ENCODE peak calls at places on chromosomes 4 and X, in eight cellular contexts. One of them, this sample, is unnamed.

GRCh38 chr4:112895785-112896184 is 153.7 kb upstream of the ANK2 start:
- DNase-seq in mesendoderm: peak; percentile 64
- DNase-seq in left cardiac atrium: no peak
- DNase-seq in activated naive CD8-positive, alpha-beta T cell treated with anti-CD3 and anti-CD28 coated beads, Interleukin-2, amount 50 U/mL, for 24 hours: no peak
- DNase-seq in GM13976: no peak
- DNase-seq in cortex of kidney: no peak
- DNase-seq in RKO: no peak
- DNase-seq in AG10803: peak; percentile 28
- DNase-seq in this sample: no peak

GRCh38 chr4:1675136-1675801 is 8.8 kb downstream of the FAM53A start:
- DNase-seq in mesendoderm: no peak
- DNase-seq in left cardiac atrium: no peak
- DNase-seq in activated naive CD8-positive, alpha-beta T cell treated with anti-CD3 and anti-CD28 coated beads, Interleukin-2, amount 50 U/mL, for 24 hours: no peak
- DNase-seq in GM13976: no peak
- DNase-seq in cortex of kidney: no peak
- DNase-seq in RKO: no peak
- DNase-seq in AG10803: no peak
- DNase-seq in this sample: peak; percentile 11

GRCh38 chrX:118353081-118353850 is 7.4 kb downstream of the WDR44 start:
- DNase-seq in mesendoderm: peak; percentile 83
- DNase-seq in left cardiac atrium: no peak
- DNase-seq in activated naive CD8-positive, alpha-beta T cell treated with anti-CD3 and anti-CD28 coated beads, Interleukin-2, amount 50 U/mL, for 24 hours: no peak
- DNase-seq in GM13976: no peak
- DNase-seq in cortex of kidney: no peak
- DNase-seq in RKO: no peak
- DNase-seq in AG10803: no peak
- DNase-seq in this sample: no peak

GRCh38 chr4:1405636-1406415 is 416 bp downstream of the NKX1-1 start:
- DNase-seq in mesendoderm: no peak
- DNase-seq in left cardiac atrium: no peak
- DNase-seq in activated naive CD8-positive, alpha-beta T cell treated with anti-CD3 and anti-CD28 coated beads, Interleukin-2, amount 50 U/mL, for 24 hours: peak; percentile 2
- DNase-seq in GM13976: peak; percentile 37
- DNase-seq in cortex of kidney: no peak
- DNase-seq in RKO: no peak
- DNase-seq in AG10803: no peak
- DNase-seq in this sample: peak; percentile 23

GRCh38 chr4:73573794-73574528 is 46.3 kb downstream of the RASSF6 start:
- DNase-seq in mesendoderm: peak; percentile 95
- DNase-seq in left cardiac atrium: peak; percentile 35
- DNase-seq in activated naive CD8-positive, alpha-beta T cell treated with anti-CD3 and anti-CD28 coated beads, Interleukin-2, amount 50 U/mL, for 24 hours: peak; percentile 25
- DNase-seq in GM13976: peak; percentile 36
- DNase-seq in cortex of kidney: peak; percentile 3
- DNase-seq in RKO: peak; percentile 46
- DNase-seq in AG10803: peak; percentile 72
- DNase-seq in this sample: peak; percentile 31

GRCh38 chrX:100964362-100964761 is 5.1 kb upstream of the ARL13A start:
- DNase-seq in mesendoderm: no peak
- DNase-seq in left cardiac atrium: no peak
- DNase-seq in activated naive CD8-positive, alpha-beta T cell treated with anti-CD3 and anti-CD28 coated beads, Interleukin-2, amount 50 U/mL, for 24 hours: no peak
- DNase-seq in GM13976: no peak
- DNase-seq in cortex of kidney: no peak
- DNase-seq in RKO: no peak
- DNase-seq in AG10803: no peak
- DNase-seq in this sample: no peak

GRCh38 chr4:89800527-89801103 is 36.3 kb downstream of the SNCA start:
- DNase-seq in mesendoderm: no peak
- DNase-seq in left cardiac atrium: no peak
- DNase-seq in activated naive CD8-positive, alpha-beta T cell treated with anti-CD3 and anti-CD28 coated beads, Interleukin-2, amount 50 U/mL, for 24 hours: no peak
- DNase-seq in GM13976: no peak
- DNase-seq in cortex of kidney: no peak
- DNase-seq in RKO: no peak
- DNase-seq in AG10803: no peak
- DNase-seq in this sample: no peak

GRCh38 chrX:72124540-72125201 is 7.0 kb downstream of the RTL5 start:
- DNase-seq in mesendoderm: peak; percentile 33
- DNase-seq in left cardiac atrium: no peak
- DNase-seq in activated naive CD8-positive, alpha-beta T cell treated with anti-CD3 and anti-CD28 coated beads, Interleukin-2, amount 50 U/mL, for 24 hours: no peak
- DNase-seq in GM13976: no peak
- DNase-seq in cortex of kidney: no peak
- DNase-seq in RKO: no peak
- DNase-seq in AG10803: no peak
- DNase-seq in this sample: no peak

GRCh38 chr4:96809563-96809962 is 969.7 kb downstream of the PDHA2 start:
- DNase-seq in mesendoderm: no peak
- DNase-seq in left cardiac atrium: no peak
- DNase-seq in activated naive CD8-positive, alpha-beta T cell treated with anti-CD3 and anti-CD28 coated beads, Interleukin-2, amount 50 U/mL, for 24 hours: no peak
- DNase-seq in GM13976: no peak
- DNase-seq in cortex of kidney: no peak
- DNase-seq in RKO: no peak
- DNase-seq in AG10803: no peak
- DNase-seq in this sample: no peak

GRCh38 chr4:93751410-93751809 is 77.1 kb upstream of the ATOH1 start:
- DNase-seq in mesendoderm: no peak
- DNase-seq in left cardiac atrium: no peak
- DNase-seq in activated naive CD8-positive, alpha-beta T cell treated with anti-CD3 and anti-CD28 coated beads, Interleukin-2, amount 50 U/mL, for 24 hours: no peak
- DNase-seq in GM13976: no peak
- DNase-seq in cortex of kidney: no peak
- DNase-seq in RKO: no peak
- DNase-seq in AG10803: no peak
- DNase-seq in this sample: no peak

GRCh38 chrX:108126661-108127060 is 35.1 kb downstream of the ATG4A start:
- DNase-seq in mesendoderm: no peak
- DNase-seq in left cardiac atrium: no peak
- DNase-seq in activated naive CD8-positive, alpha-beta T cell treated with anti-CD3 and anti-CD28 coated beads, Interleukin-2, amount 50 U/mL, for 24 hours: no peak
- DNase-seq in GM13976: no peak
- DNase-seq in cortex of kidney: no peak
- DNase-seq in RKO: no peak
- DNase-seq in AG10803: no peak
- DNase-seq in this sample: no peak

GRCh38 chr4:15003891-15004700 is 1.8 kb downstream of the CPEB2 start:
- DNase-seq in mesendoderm: peak; percentile 64
- DNase-seq in left cardiac atrium: peak; percentile 62
- DNase-seq in activated naive CD8-positive, alpha-beta T cell treated with anti-CD3 and anti-CD28 coated beads, Interleukin-2, amount 50 U/mL, for 24 hours: peak; percentile 55
- DNase-seq in GM13976: peak; percentile 45
- DNase-seq in cortex of kidney: no peak
- DNase-seq in RKO: peak; percentile 15
- DNase-seq in AG10803: peak; percentile 9
- DNase-seq in this sample: peak; percentile 75

GRCh38 chr4:148445071-148445902 is 3.1 kb upstream of the NR3C2 start:
- DNase-seq in mesendoderm: peak; percentile 44
- DNase-seq in left cardiac atrium: peak; percentile 74
- DNase-seq in activated naive CD8-positive, alpha-beta T cell treated with anti-CD3 and anti-CD28 coated beads, Interleukin-2, amount 50 U/mL, for 24 hours: peak; percentile 66
- DNase-seq in GM13976: peak; percentile 53
- DNase-seq in cortex of kidney: no peak
- DNase-seq in RKO: peak; percentile 5
- DNase-seq in AG10803: no peak
- DNase-seq in this sample: peak; percentile 76

GRCh38 chr4:184343400-184344177 is 125.9 kb upstream of the ENPP6 start:
- DNase-seq in mesendoderm: peak; percentile 91
- DNase-seq in left cardiac atrium: peak; percentile 76
- DNase-seq in activated naive CD8-positive, alpha-beta T cell treated with anti-CD3 and anti-CD28 coated beads, Interleukin-2, amount 50 U/mL, for 24 hours: peak; percentile 40
- DNase-seq in GM13976: peak; percentile 45
- DNase-seq in cortex of kidney: no peak
- DNase-seq in RKO: peak; percentile 84
- DNase-seq in AG10803: peak; percentile 72
- DNase-seq in this sample: peak; percentile 73